ENCODE peak calls at places on chromosome 17, in five cellular contexts. X, Z, J, N and U are unnamed samples.

GRCh38 chr17:10295728-10296343 is 77.0 kb downstream of the MYH13 start:
- DNase-seq in X (peak), N (no peak), Z (peak), J (peak), U (no peak)

GRCh38 chr17:28908640-28909098 is 5.8 kb upstream of the DHRS13 start:
- DNase-seq in Z (peak), X (no peak), N (no peak), J (no peak), U (no peak)

GRCh38 chr17:2370211-2370589 is 30.7 kb downstream of the MNT start:
- DNase-seq in J (no peak), Z (no peak), X (no peak), N (no peak), U (no peak)

GRCh38 chr17:68512967-68513474 is 791 bp downstream of the PRKAR1A start:
- DNase-seq in Z (peak), N (no peak), J (peak), X (no peak), U (peak)

GRCh38 chr17:14428640-14429029 is 127.8 kb downstream of the HS3ST3B1 start:
- DNase-seq in N (no peak), Z (no peak), X (peak), J (no peak), U (peak)

GRCh38 chr17:21194688-21195087 is 19.3 kb downstream of the TMEM11 start:
- DNase-seq in X (no peak), Z (no peak), N (no peak), J (no peak), U (no peak)

GRCh38 chr17:15361151-15361550 is 19.8 kb upstream of the TEKT3 start:
- DNase-seq in Z (peak), X (no peak), J (no peak), N (no peak), U (no peak)

GRCh38 chr17:54405826-54406225 is 494.8 kb upstream of the TOM1L1 start:
- DNase-seq in X (no peak), N (no peak), Z (no peak), J (no peak), U (no peak)

GRCh38 chr17:71084219-71084618 is 914.9 kb downstream of the KCNJ2 start:
- DNase-seq in X (no peak), N (no peak), Z (peak), J (peak), U (no peak)

GRCh38 chr17:603405-604193 is 111.0 kb downstream of the VPS53 start:
- DNase-seq in Z (no peak), J (no peak), N (no peak), X (no peak), U (no peak)